ENCODE peak calls at places on chromosomes 1 and 21, in eight cellular contexts. H, R, J, D, P, O, X and W are unnamed samples.

GRCh38 chr1:150162862-150163706 is 13.4 kb downstream of the PLEKHO1 start:
- DNase-seq in H (peak), R (peak), J (peak), D (peak), P (peak), O (peak), X (peak), W (peak)

GRCh38 chr1:94621392-94621791 is 79.8 kb upstream of the F3 start:
- DNase-seq in H (peak), R (no peak), J (no peak), D (no peak), P (peak), O (no peak), X (no peak), W (no peak)

GRCh38 chr1:74729741-74730478 is 2.9 kb downstream of the CRYZ start:
- DNase-seq in H (no peak), R (no peak), J (peak), D (peak), P (peak), O (peak), X (no peak), W (no peak)

GRCh38 chr1:48093696-48094518 is 96.7 kb upstream of the TRABD2B start:
- DNase-seq in H (peak), R (no peak), J (peak), D (peak), P (peak), O (peak), X (peak), W (peak)

GRCh38 chr1:201711101-201711597 is 117.8 kb upstream of the IPO9 start:
- DNase-seq in H (no peak), R (no peak), J (peak), D (no peak), P (peak), O (no peak), X (no peak), W (no peak)

GRCh38 chr21:45050361-45050785 is 24.0 kb upstream of the ADARB1 start:
- DNase-seq in H (no peak), R (no peak), J (no peak), D (peak), P (no peak), O (peak), X (no peak), W (no peak)

GRCh38 chr1:46248122-46248920 is 758 bp downstream of the RAD54L start:
- DNase-seq in H (peak), R (no peak), J (no peak), D (no peak), P (no peak), O (no peak), X (peak), W (no peak)

GRCh38 chr1:117826551-117827078 is 102.8 kb downstream of the GDAP2 start:
- DNase-seq in H (no peak), R (peak), J (peak), D (peak), P (peak), O (peak), X (no peak), W (no peak)

GRCh38 chr21:45864436-45864835 is 117.1 kb upstream of the COL6A1 start:
- DNase-seq in H (no peak), R (no peak), J (peak), D (peak), P (peak), O (no peak), X (no peak), W (no peak)

GRCh38 chr1:226128487-226129075 is 58.0 kb downstream of the ACBD3 start:
- DNase-seq in H (peak), R (no peak), J (peak), D (peak), P (no peak), O (peak), X (no peak), W (no peak)

GRCh38 chr1:38138498-38139233 is 92.1 kb upstream of the POU3F1 start:
- DNase-seq in H (peak), R (peak), J (peak), D (peak), P (peak), O (peak), X (no peak), W (no peak)

GRCh38 chr1:248622491-248623106 is 12.3 kb downstream of the OR2T11 start:
- DNase-seq in H (no peak), R (peak), J (peak), D (peak), P (no peak), O (no peak), X (peak), W (no peak)

GRCh38 chr21:27423906-27424595 is 457.2 kb upstream of the ADAMTS5 start:
- DNase-seq in H (no peak), R (peak), J (peak), D (peak), P (peak), O (peak), X (no peak), W (no peak)

GRCh38 chr1:223363856-223364684 is at the start of gene SUSD4:
- DNase-seq in H (peak), R (no peak), J (no peak), D (no peak), P (no peak), O (no peak), X (peak), W (peak)

GRCh38 chr1:111139234-111139955 is 498 bp downstream of the DRAM2 start:
- DNase-seq in H (peak), R (no peak), J (peak), D (peak), P (peak), O (peak), X (peak), W (peak)

GRCh38 chr1:54110991-54111390 is 41.8 kb downstream of the CDCP2 start:
- DNase-seq in H (no peak), R (no peak), J (no peak), D (no peak), P (no peak), O (no peak), X (no peak), W (no peak)

GRCh38 chr1:14332158-14332557 is 266.3 kb upstream of the KAZN start:
- DNase-seq in H (no peak), R (no peak), J (no peak), D (no peak), P (no peak), O (no peak), X (no peak), W (no peak)

GRCh38 chr1:35810096-35810860 is 2.5 kb downstream of the AGO4 start:
- DNase-seq in H (no peak), R (no peak), J (peak), D (peak), P (peak), O (peak), X (no peak), W (no peak)

GRCh38 chr1:151839457-151840409 is at the start of gene C2CD4D:
- DNase-seq in H (peak), R (no peak), J (peak), D (no peak), P (no peak), O (no peak), X (peak), W (peak)

GRCh38 chr1:26879793-26880192 is 10.3 kb downstream of the GPN2 start:
- DNase-seq in H (no peak), R (no peak), J (no peak), D (no peak), P (no peak), O (no peak), X (no peak), W (no peak)

GRCh38 chr1:236768601-236769000 is 26.5 kb upstream of the MTR start:
- DNase-seq in H (no peak), R (no peak), J (peak), D (peak), P (no peak), O (no peak), X (no peak), W (no peak)

GRCh38 chr1:111723091-111723806 is 15.9 kb downstream of the INKA2 start:
- DNase-seq in H (no peak), R (no peak), J (no peak), D (no peak), P (no peak), O (no peak), X (no peak), W (no peak)

GRCh38 chr1:240766831-240767230 is 154.9 kb upstream of the GREM2 start:
- DNase-seq in H (no peak), R (no peak), J (no peak), D (peak), P (peak), O (peak), X (peak), W (no peak)

GRCh38 chr1:116405241-116406135 is 32.4 kb downstream of the ATP1A1 start:
- DNase-seq in H (no peak), R (no peak), J (no peak), D (no peak), P (no peak), O (no peak), X (no peak), W (no peak)

GRCh38 chr1:244429818-244430217 is 21.9 kb downstream of the ADSS2 start:
- DNase-seq in H (no peak), R (no peak), J (no peak), D (no peak), P (no peak), O (no peak), X (no peak), W (no peak)

GRCh38 chr1:89148259-89148658 is 22.3 kb upstream of the GBP2 start:
- DNase-seq in H (no peak), R (no peak), J (no peak), D (no peak), P (no peak), O (no peak), X (no peak), W (no peak)

GRCh38 chr1:116879478-116880133 is 30.1 kb upstream of the PTGFRN start:
- DNase-seq in H (peak), R (no peak), J (no peak), D (no peak), P (no peak), O (no peak), X (no peak), W (no peak)

GRCh38 chr21:15441060-15441493 is 288.7 kb upstream of the USP25 start:
- DNase-seq in H (no peak), R (no peak), J (no peak), D (no peak), P (no peak), O (no peak), X (no peak), W (no peak)

GRCh38 chr1:231139125-231139649 is 22.7 kb upstream of the TRIM67 start:
- DNase-seq in H (no peak), R (peak), J (peak), D (peak), P (peak), O (peak), X (no peak), W (no peak)

GRCh38 chr21:21137986-21138385 is 139.8 kb downstream of the NCAM2 start:
- DNase-seq in H (no peak), R (no peak), J (peak), D (peak), P (peak), O (peak), X (no peak), W (no peak)

GRCh38 chr1:89407355-89407754 is 43.5 kb downstream of the GBP6 start:
- DNase-seq in H (no peak), R (peak), J (peak), D (peak), P (no peak), O (no peak), X (no peak), W (no peak)

GRCh38 chr21:45542242-45542666 is at the start of gene SLC19A1:
- DNase-seq in H (peak), R (no peak), J (peak), D (peak), P (no peak), O (no peak), X (peak), W (peak)

GRCh38 chr1:227923353-227924167 is 24.2 kb downstream of the WNT9A start:
- DNase-seq in H (no peak), R (no peak), J (no peak), D (no peak), P (no peak), O (no peak), X (no peak), W (no peak)

GRCh38 chr1:67439277-67440029 is 9.3 kb upstream of the SERBP1 start:
- DNase-seq in H (no peak), R (no peak), J (no peak), D (no peak), P (peak), O (peak), X (no peak), W (no peak)

GRCh38 chr1:167441222-167441621 is 77.1 kb downstream of the CD247 start:
- DNase-seq in H (no peak), R (no peak), J (no peak), D (no peak), P (no peak), O (no peak), X (no peak), W (no peak)

DNA sequence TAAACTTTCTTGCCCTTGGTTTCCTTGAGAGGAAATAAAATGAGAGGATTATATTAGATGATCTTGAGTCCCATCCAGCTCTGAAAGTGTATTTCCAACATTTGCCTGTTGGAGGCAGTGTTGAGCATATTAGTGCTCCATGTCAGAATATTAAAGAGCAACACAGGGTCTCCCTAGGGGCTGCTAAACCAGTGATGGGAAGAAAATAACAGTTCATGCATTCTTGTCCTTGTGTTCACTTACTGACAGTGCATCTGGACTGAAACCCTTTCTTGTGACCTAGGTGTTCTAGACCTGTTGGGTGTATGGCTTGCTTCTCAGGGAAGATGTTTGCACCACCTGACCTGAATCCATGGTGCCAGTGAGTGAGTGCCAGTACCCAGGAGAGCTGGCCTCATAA is 124.7 kb upstream of the KIAA0040 start:
- DNase-seq in H (no peak), R (no peak), J (peak), D (peak), P (no peak), O (no peak), X (no peak), W (no peak)
- TF ChIP-seq CTCF in H (no peak), R (peak), J (peak), D (peak), P (peak), O (peak), X (peak), W (peak)

DNA sequence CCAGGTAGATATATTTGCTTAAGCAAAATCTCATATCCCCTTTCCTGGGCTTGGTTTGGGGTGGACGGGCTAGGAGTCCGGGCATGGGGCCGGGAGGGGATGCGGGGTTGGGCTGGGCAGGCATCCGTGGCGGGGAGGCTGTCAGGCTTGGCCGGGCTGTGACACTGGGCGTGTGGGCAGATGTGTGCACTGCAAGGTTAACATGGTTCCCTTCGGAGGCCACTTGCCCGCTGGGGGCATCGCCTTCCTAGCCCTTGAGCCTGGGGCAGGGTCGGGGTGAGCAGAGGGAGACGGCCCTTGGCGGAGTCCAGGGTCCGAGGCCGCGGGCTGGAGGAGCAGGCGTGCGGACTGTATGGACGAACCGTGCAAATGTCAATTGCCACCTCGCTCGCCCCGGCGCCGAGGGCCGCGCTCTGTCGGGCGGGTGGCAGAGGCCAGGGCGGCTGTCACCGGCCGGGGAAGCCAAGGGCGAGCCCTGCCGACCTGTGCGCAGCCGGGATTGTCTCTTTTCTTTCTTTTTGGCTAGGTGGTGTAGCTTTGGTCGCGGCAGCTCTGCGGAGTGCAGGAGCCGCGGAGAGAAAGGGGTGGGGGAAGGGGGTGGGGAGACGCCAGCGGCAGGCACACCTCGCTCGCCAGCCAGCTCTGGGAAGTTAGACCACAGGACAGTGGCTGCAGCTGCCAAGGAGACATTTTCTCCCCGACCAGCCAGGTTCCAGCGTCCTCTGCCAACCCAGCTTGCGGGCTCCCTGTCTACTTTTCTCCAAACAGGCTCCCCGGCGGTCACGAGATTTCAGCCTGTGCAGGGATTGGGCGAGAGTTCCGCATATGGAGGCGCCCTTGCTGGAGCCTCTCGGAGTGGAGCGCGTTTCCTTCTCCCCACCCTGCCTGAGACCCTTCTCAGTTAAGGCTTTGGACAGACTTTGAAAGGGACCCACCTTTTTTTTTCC is 1.3 kb downstream of the RCOR3 start:
- DNase-seq in H (peak), R (no peak), J (peak), D (peak), P (peak), O (peak), X (peak), W (peak)
- TF ChIP-seq CTCF in H (no peak), R (no peak), J (no peak), D (no peak), P (no peak), O (peak), X (no peak), W (no peak)

GRCh38 chr1:181036107-181036843 is 2.5 kb downstream of the MR1 start:
- DNase-seq in H (no peak), R (no peak), J (peak), D (no peak), P (no peak), O (no peak), X (no peak), W (no peak)
- TF ChIP-seq CTCF in H (no peak), R (no peak), J (no peak), D (no peak), P (no peak), O (no peak), X (no peak), W (no peak)

GRCh38 chr1:156458181-156458503 is 42.4 kb downstream of the MEF2D start:
- DNase-seq in H (no peak), R (no peak), J (no peak), D (peak), P (peak), O (peak), X (no peak), W (no peak)
- TF ChIP-seq CTCF in H (no peak), R (no peak), J (no peak), D (no peak), P (no peak), O (no peak), X (no peak), W (no peak)

GRCh38 chr1:29343908-29344307 is 107.6 kb downstream of the PTPRU start:
- DNase-seq in H (no peak), R (no peak), J (no peak), D (no peak), P (no peak), O (no peak), X (no peak), W (no peak)

GRCh38 chr1:29342351-29342750 is 106.0 kb downstream of the PTPRU start:
- DNase-seq in H (no peak), R (no peak), J (no peak), D (no peak), P (no peak), O (no peak), X (no peak), W (no peak)

GRCh38 chr1:29343476-29343875 is 107.2 kb downstream of the PTPRU start:
- DNase-seq in H (no peak), R (no peak), J (no peak), D (no peak), P (no peak), O (no peak), X (no peak), W (no peak)

GRCh38 chr1:29344336-29344735 is 108.0 kb downstream of the PTPRU start:
- DNase-seq in H (no peak), R (no peak), J (no peak), D (no peak), P (no peak), O (no peak), X (no peak), W (no peak)

GRCh38 chr1:29341936-29342335 is 105.6 kb downstream of the PTPRU start:
- DNase-seq in H (no peak), R (no peak), J (peak), D (peak), P (no peak), O (peak), X (no peak), W (no peak)
- TF ChIP-seq CTCF in H (no peak), R (peak), J (peak), D (peak), P (peak), O (peak), X (no peak), W (no peak)

DNA sequence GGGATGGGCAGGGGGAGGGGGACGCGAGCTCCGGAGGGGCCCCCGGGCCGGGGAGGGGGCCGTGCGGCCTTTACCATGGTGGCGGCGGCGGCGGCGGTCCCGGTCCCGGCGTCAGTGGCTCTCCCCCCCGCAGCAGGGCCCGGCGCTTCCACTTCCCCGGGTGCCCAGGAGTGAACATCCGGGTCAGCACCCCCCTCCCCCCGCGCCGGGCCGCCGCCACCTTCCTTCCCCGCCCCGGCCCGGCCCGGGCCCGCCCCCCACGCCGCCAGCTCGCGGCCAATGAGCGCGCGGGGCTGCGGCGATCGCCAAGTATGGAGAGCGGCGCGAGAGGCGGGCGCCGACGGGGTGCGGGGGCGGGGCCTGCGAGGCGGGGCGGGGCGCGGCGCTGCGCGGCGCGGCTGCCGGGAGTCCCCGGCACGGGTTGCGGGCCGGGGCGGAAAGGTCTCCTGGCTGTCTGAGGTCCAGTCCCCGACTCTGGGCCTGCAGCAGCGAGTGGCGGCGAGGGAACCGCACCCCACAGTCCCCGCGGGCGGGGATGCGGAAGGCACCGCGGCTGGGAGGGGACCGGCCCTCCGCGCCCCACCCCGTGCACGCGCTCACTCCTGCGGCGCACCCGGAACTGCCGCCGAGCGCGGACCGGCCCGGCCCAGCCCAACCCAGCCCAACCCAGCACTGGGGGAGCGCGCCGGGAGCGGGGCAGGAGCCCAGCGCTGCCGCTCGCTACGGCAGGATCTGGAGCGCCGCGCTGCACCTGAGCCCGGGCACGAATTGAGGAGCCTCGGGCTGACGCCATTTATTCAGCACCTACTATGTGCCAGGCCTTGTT is at the start of gene CAPZB:
- DNase-seq in H (peak), R (no peak), J (peak), D (peak), P (peak), O (peak), X (peak), W (peak)
- TF ChIP-seq CTCF in H (no peak), R (no peak), J (no peak), D (no peak), P (no peak), O (no peak), X (no peak), W (no peak)